ENCODE peak calls at places on chromosome 1, in eight cellular contexts. One of them, this sample, is unnamed. For H3K4me1, the result is how much of the 10 kb centered on the place peaks cover.

GRCh38 chr1:191152776-191153175 is 675.1 kb upstream of the BRINP3 start:
- DNase-seq in left ventricle myocardium inferior: no peak
- DNase-seq in ovary: no peak
- DNase-seq in heart right ventricle: no peak
- DNase-seq in lower lobe of right lung: no peak
- DNase-seq in tibial nerve: no peak
- DNase-seq in adrenal gland: no peak
- DNase-seq in sigmoid colon: no peak
- DNase-seq in this sample: no peak

GRCh38 chr1:175900171-175900570 is 156.8 kb upstream of the TNR start:
- DNase-seq in heart right ventricle: no peak
- DNase-seq in ovary: no peak
- DNase-seq in sigmoid colon: no peak
- DNase-seq in tibial nerve: no peak
- DNase-seq in adrenal gland: no peak
- DNase-seq in lower lobe of right lung: no peak
- DNase-seq in left ventricle myocardium inferior: no peak
- DNase-seq in this sample: no peak

GRCh38 chr1:81920245-81920740 is 119.6 kb downstream of the ADGRL2 start:
- DNase-seq in tibial nerve: no peak
- DNase-seq in adrenal gland: peak
- DNase-seq in sigmoid colon: no peak
- DNase-seq in ovary: peak
- DNase-seq in heart right ventricle: peak
- DNase-seq in lower lobe of right lung: no peak
- DNase-seq in left ventricle myocardium inferior: peak
- DNase-seq in this sample: no peak

GRCh38 chr1:6508876-6509602 is 17.6 kb upstream of the PLEKHG5 start:
- DNase-seq in tibial nerve: no peak
- DNase-seq in lower lobe of right lung: no peak
- DNase-seq in sigmoid colon: no peak
- DNase-seq in adrenal gland: no peak
- DNase-seq in heart right ventricle: no peak
- DNase-seq in left ventricle myocardium inferior: no peak
- DNase-seq in ovary: no peak
- DNase-seq in this sample: no peak

GRCh38 chr1:12196641-12197482 is 30.1 kb downstream of the TNFRSF1B start:
- DNase-seq in adrenal gland: peak
- DNase-seq in lower lobe of right lung: peak
- DNase-seq in sigmoid colon: no peak
- DNase-seq in left ventricle myocardium inferior: peak
- DNase-seq in heart right ventricle: peak
- DNase-seq in tibial nerve: peak
- DNase-seq in ovary: no peak
- DNase-seq in this sample: no peak

GRCh38 chr1:184691719-184692324 is 62.8 kb downstream of the EDEM3 start:
- DNase-seq in heart right ventricle: no peak
- DNase-seq in lower lobe of right lung: no peak
- DNase-seq in ovary: no peak
- DNase-seq in left ventricle myocardium inferior: no peak
- DNase-seq in tibial nerve: no peak
- DNase-seq in adrenal gland: peak
- DNase-seq in sigmoid colon: no peak
- DNase-seq in this sample: no peak

GRCh38 chr1:25018878-25019277 is 88.8 kb upstream of the RUNX3 start:
- DNase-seq in heart right ventricle: no peak
- DNase-seq in sigmoid colon: no peak
- DNase-seq in tibial nerve: no peak
- DNase-seq in lower lobe of right lung: no peak
- DNase-seq in ovary: no peak
- DNase-seq in adrenal gland: no peak
- DNase-seq in left ventricle myocardium inferior: no peak
- DNase-seq in this sample: no peak

GRCh38 chr1:36884029-36884701 is 150.2 kb downstream of the GRIK3 start:
- DNase-seq in sigmoid colon: no peak
- DNase-seq in ovary: no peak
- DNase-seq in lower lobe of right lung: no peak
- DNase-seq in left ventricle myocardium inferior: no peak
- DNase-seq in adrenal gland: no peak
- DNase-seq in heart right ventricle: no peak
- DNase-seq in tibial nerve: no peak
- DNase-seq in this sample: no peak

GRCh38 chr1:29162476-29163138 is 19.1 kb downstream of the SRSF4 start:
- DNase-seq in heart right ventricle: no peak
- DNase-seq in sigmoid colon: no peak
- DNase-seq in tibial nerve: no peak
- DNase-seq in left ventricle myocardium inferior: peak
- DNase-seq in adrenal gland: peak
- DNase-seq in ovary: no peak
- DNase-seq in lower lobe of right lung: no peak
- DNase-seq in this sample: no peak

DNA sequence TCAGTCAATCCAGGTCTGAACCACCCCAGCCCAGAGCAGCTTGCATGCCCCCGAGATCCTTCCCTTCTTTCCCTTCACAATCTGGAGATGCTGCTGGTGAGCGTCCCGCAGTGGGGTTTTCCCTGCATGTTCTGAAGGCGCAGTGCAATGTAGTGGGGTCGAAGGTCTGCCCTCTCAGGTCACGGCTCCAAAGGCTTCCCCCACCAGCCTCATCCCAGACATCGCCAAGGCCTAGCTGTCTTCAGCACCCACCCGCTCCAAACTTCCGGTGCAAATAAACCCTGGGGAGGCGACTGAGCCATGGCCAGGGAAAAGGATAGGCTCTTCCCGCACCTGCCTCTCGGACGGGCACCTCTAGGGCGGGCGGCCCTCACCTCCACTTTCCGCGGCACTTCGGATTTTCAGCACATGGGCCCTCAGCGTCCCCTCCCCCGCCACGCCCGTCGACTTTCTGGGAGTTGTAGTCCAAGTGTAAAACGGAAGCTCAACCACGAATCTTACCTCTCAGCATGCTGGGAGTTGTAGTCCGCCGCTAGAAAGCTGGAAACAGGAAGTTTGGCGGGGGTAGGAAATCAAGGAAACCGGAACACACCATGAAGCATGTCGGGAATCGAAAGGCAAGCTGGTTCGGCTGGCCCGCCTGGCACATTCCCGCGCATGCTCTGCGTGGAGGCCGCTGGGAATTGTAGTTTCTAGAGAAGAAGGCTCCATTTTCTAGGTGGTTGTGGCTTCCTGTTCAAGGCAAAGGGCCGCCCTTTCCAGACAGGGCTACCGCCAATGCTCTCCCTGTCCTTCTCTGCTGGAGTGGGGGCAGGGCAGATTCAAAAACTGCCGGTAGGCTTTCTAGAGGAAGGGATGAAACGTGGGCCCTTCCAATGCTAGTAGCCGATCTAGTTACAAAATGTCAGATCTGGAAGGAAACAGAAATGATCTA is at the start of gene MRPL24:
- DNase-seq in left ventricle myocardium inferior: peak
- DNase-seq in lower lobe of right lung: peak
- DNase-seq in tibial nerve: peak
- DNase-seq in ovary: peak
- DNase-seq in heart right ventricle: peak
- DNase-seq in sigmoid colon: peak
- DNase-seq in adrenal gland: peak
- DNase-seq in this sample: peak
- TF ChIP-seq CTCF in left ventricle myocardium inferior: no peak
- TF ChIP-seq CTCF in lower lobe of right lung: no peak
- TF ChIP-seq CTCF in tibial nerve: peak
- TF ChIP-seq CTCF in ovary: no peak
- TF ChIP-seq CTCF in heart right ventricle: no peak
- TF ChIP-seq CTCF in sigmoid colon: no peak
- TF ChIP-seq CTCF in adrenal gland: no peak
- TF ChIP-seq CTCF in this sample: no peak

DNA sequence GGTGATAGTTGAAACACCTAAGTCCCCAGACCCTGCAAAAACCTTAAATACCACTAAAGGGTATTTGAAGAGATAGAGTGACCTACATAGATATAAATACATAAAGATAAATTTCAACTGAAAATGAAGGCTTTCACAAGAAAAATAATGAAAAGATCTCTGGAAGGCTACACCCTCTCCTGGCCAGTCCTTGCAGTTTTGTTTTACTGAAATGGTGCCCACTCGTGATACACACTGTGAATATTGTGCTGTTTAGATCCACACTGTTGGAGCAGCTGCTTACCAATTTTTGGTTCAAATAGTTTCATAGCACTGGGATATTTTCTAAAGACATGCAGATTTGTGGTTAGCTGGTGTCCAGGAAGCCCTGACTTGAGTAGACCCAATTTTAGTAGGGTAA is 31.5 kb upstream of the RNF187 start:
- DNase-seq in lower lobe of right lung: no peak
- DNase-seq in adrenal gland: no peak
- DNase-seq in ovary: no peak
- DNase-seq in left ventricle myocardium inferior: no peak
- DNase-seq in sigmoid colon: no peak
- DNase-seq in heart right ventricle: no peak
- DNase-seq in tibial nerve: no peak
- DNase-seq in this sample: no peak
- H3K27ac ChIP-seq in lower lobe of right lung: no peak
- H3K27ac ChIP-seq in adrenal gland: no peak
- H3K27ac ChIP-seq in ovary: no peak
- H3K27ac ChIP-seq in left ventricle myocardium inferior: no peak
- H3K27ac ChIP-seq in sigmoid colon: no peak
- H3K27ac ChIP-seq in heart right ventricle: no peak
- H3K27ac ChIP-seq in tibial nerve: no peak
- H3K27ac ChIP-seq in this sample: no peak

GRCh38 chr1:204348197-204348596 is 11.5 kb downstream of the PLEKHA6 start:
- DNase-seq in sigmoid colon: no peak
- DNase-seq in adrenal gland: no peak
- DNase-seq in heart right ventricle: no peak
- DNase-seq in ovary: no peak
- DNase-seq in left ventricle myocardium inferior: no peak
- DNase-seq in tibial nerve: no peak
- DNase-seq in lower lobe of right lung: no peak
- DNase-seq in this sample: no peak

GRCh38 chr1:204350857-204351573 is 8.7 kb downstream of the PLEKHA6 start:
- DNase-seq in tibial nerve: peak
- DNase-seq in adrenal gland: peak
- DNase-seq in lower lobe of right lung: peak
- DNase-seq in left ventricle myocardium inferior: peak
- DNase-seq in ovary: peak
- DNase-seq in sigmoid colon: peak
- DNase-seq in heart right ventricle: peak
- DNase-seq in this sample: peak

GRCh38 chr1:204348722-204349121 is 11.0 kb downstream of the PLEKHA6 start:
- DNase-seq in lower lobe of right lung: peak
- DNase-seq in sigmoid colon: peak
- DNase-seq in adrenal gland: peak
- DNase-seq in left ventricle myocardium inferior: peak
- DNase-seq in tibial nerve: no peak
- DNase-seq in heart right ventricle: peak
- DNase-seq in ovary: peak
- DNase-seq in this sample: no peak

GRCh38 chr1:204350265-204350664 is 9.5 kb downstream of the PLEKHA6 start:
- DNase-seq in ovary: no peak
- DNase-seq in adrenal gland: no peak
- DNase-seq in lower lobe of right lung: no peak
- DNase-seq in sigmoid colon: no peak
- DNase-seq in left ventricle myocardium inferior: no peak
- DNase-seq in tibial nerve: no peak
- DNase-seq in heart right ventricle: no peak
- DNase-seq in this sample: no peak

DNA sequence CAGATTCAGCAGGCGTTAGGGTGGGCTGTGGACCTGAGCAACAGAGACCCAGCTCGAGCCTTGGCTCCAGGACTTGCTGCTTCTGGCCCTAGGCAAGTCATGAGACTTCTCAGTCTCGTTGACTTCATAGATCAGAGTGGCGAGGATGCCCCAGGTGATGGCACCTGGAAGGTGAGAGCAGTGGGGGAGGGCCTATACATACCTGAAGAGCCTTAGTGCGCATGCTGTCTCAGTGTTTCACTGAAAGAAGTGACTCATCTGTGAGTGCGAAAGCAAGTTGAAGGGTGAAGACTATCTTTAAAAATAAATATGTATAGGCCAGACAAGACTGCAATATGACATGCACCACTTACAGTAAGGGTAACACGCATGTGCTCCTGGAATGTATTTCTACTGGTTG is 10.1 kb downstream of the PLEKHA6 start:
- DNase-seq in tibial nerve: no peak
- DNase-seq in lower lobe of right lung: no peak
- DNase-seq in left ventricle myocardium inferior: no peak
- DNase-seq in adrenal gland: no peak
- DNase-seq in heart right ventricle: no peak
- DNase-seq in sigmoid colon: no peak
- DNase-seq in ovary: no peak
- DNase-seq in this sample: no peak
- H3K4me1 ChIP-seq in tibial nerve: under half
- H3K4me1 ChIP-seq in lower lobe of right lung: under half
- H3K4me1 ChIP-seq in left ventricle myocardium inferior: under half
- H3K4me1 ChIP-seq in adrenal gland: under half
- H3K4me1 ChIP-seq in heart right ventricle: under half
- H3K4me1 ChIP-seq in sigmoid colon: under half
- H3K4me1 ChIP-seq in ovary: under half
- H3K4me1 ChIP-seq in this sample: under half

GRCh38 chr1:83500531-83500930 is 498.4 kb downstream of the TTLL7 start:
- DNase-seq in ovary: no peak
- DNase-seq in sigmoid colon: no peak
- DNase-seq in adrenal gland: no peak
- DNase-seq in left ventricle myocardium inferior: no peak
- DNase-seq in tibial nerve: no peak
- DNase-seq in lower lobe of right lung: no peak
- DNase-seq in heart right ventricle: no peak
- DNase-seq in this sample: no peak

GRCh38 chr1:83499998-83500397 is 498.9 kb downstream of the TTLL7 start:
- DNase-seq in tibial nerve: no peak
- DNase-seq in left ventricle myocardium inferior: no peak
- DNase-seq in adrenal gland: no peak
- DNase-seq in sigmoid colon: no peak
- DNase-seq in ovary: no peak
- DNase-seq in lower lobe of right lung: no peak
- DNase-seq in heart right ventricle: no peak
- DNase-seq in this sample: no peak

GRCh38 chr1:83500987-83501591 is 497.8 kb downstream of the TTLL7 start:
- DNase-seq in heart right ventricle: no peak
- DNase-seq in tibial nerve: no peak
- DNase-seq in adrenal gland: no peak
- DNase-seq in ovary: no peak
- DNase-seq in left ventricle myocardium inferior: no peak
- DNase-seq in lower lobe of right lung: no peak
- DNase-seq in sigmoid colon: no peak
- DNase-seq in this sample: no peak

GRCh38 chr1:83495560-83495959 is 503.4 kb downstream of the TTLL7 start:
- DNase-seq in tibial nerve: no peak
- DNase-seq in adrenal gland: no peak
- DNase-seq in lower lobe of right lung: peak
- DNase-seq in ovary: no peak
- DNase-seq in heart right ventricle: no peak
- DNase-seq in sigmoid colon: no peak
- DNase-seq in left ventricle myocardium inferior: no peak
- DNase-seq in this sample: no peak

DNA sequence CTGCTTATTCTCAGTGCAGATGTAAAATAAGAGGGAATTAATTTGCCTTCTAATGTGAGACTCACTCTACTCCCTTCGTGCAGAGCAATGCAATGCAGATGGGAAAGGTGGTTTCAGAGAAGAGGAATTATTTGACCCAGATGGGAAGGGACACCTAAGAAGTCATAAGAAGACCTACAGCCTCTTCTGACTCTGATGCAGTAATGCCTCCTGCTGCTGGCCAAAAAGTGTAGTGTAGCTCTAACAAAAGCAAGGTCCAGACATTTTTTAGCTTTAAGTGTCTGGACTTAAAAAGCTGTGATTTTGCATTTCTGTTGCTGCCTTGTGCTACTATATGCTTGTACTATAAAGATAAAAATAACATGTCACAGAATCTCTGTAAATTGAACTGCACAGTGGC is 501.4 kb downstream of the TTLL7 start:
- DNase-seq in tibial nerve: no peak
- DNase-seq in ovary: no peak
- DNase-seq in heart right ventricle: no peak
- DNase-seq in lower lobe of right lung: no peak
- DNase-seq in adrenal gland: no peak
- DNase-seq in left ventricle myocardium inferior: no peak
- DNase-seq in sigmoid colon: no peak
- DNase-seq in this sample: no peak
- TF ChIP-seq CTCF in tibial nerve: no peak
- TF ChIP-seq CTCF in ovary: no peak
- TF ChIP-seq CTCF in heart right ventricle: no peak
- TF ChIP-seq CTCF in lower lobe of right lung: no peak
- TF ChIP-seq CTCF in adrenal gland: no peak
- TF ChIP-seq CTCF in left ventricle myocardium inferior: no peak
- TF ChIP-seq CTCF in sigmoid colon: no peak
- TF ChIP-seq CTCF in this sample: no peak